ENCODE peak calls at places on chromosomes 13 and 19, in nine cellular contexts. One of them, this sample, is unnamed.

GRCh38 chr13:81929988-81930387 is 1589.1 kb upstream of the SPRY2 start:
- DNase-seq in NCI-H82: peak
- DNase-seq in mesothelial cell of epicardium: no peak
- DNase-seq in tibial artery: no peak
- DNase-seq in colonic mucosa: no peak
- DNase-seq in Caki2: peak
- DNase-seq in M059J: peak
- DNase-seq in AG20443: no peak
- DNase-seq in NT2/D1: peak
- DNase-seq in this sample: no peak

GRCh38 chr19:39890755-39891551 is 43.5 kb downstream of the FCGBP start:
- DNase-seq in M059J: no peak
- DNase-seq in mesothelial cell of epicardium: no peak
- DNase-seq in NCI-H82: no peak
- DNase-seq in Caki2: no peak
- DNase-seq in NT2/D1: no peak
- DNase-seq in colonic mucosa: no peak
- DNase-seq in tibial artery: no peak
- DNase-seq in AG20443: no peak
- DNase-seq in this sample: no peak

GRCh38 chr13:95723428-95723827 is 46.5 kb downstream of the DNAJC3 start:
- DNase-seq in tibial artery: no peak
- DNase-seq in NCI-H82: no peak
- DNase-seq in mesothelial cell of epicardium: no peak
- DNase-seq in colonic mucosa: no peak
- DNase-seq in NT2/D1: no peak
- DNase-seq in AG20443: no peak
- DNase-seq in M059J: peak
- DNase-seq in Caki2: no peak
- DNase-seq in this sample: no peak

GRCh38 chr19:44866672-44867071 is 20.6 kb downstream of the NECTIN2 start:
- DNase-seq in tibial artery: no peak
- DNase-seq in colonic mucosa: peak
- DNase-seq in M059J: no peak
- DNase-seq in Caki2: no peak
- DNase-seq in mesothelial cell of epicardium: no peak
- DNase-seq in AG20443: no peak
- DNase-seq in NCI-H82: no peak
- DNase-seq in NT2/D1: no peak
- DNase-seq in this sample: no peak

GRCh38 chr19:48490980-48491792 is 20.4 kb downstream of the LMTK3 start:
- DNase-seq in AG20443: peak
- DNase-seq in Caki2: no peak
- DNase-seq in mesothelial cell of epicardium: no peak
- DNase-seq in M059J: no peak
- DNase-seq in NT2/D1: no peak
- DNase-seq in colonic mucosa: peak
- DNase-seq in NCI-H82: peak
- DNase-seq in tibial artery: no peak
- DNase-seq in this sample: no peak

GRCh38 chr19:39178296-39179006 is 18.3 kb upstream of the NCCRP1 start:
- DNase-seq in AG20443: no peak
- DNase-seq in NCI-H82: no peak
- DNase-seq in tibial artery: no peak
- DNase-seq in colonic mucosa: no peak
- DNase-seq in M059J: no peak
- DNase-seq in mesothelial cell of epicardium: no peak
- DNase-seq in NT2/D1: no peak
- DNase-seq in Caki2: no peak
- DNase-seq in this sample: no peak

GRCh38 chr13:76289558-76289957 is 596.6 kb downstream of the KCTD12 start:
- DNase-seq in AG20443: no peak
- DNase-seq in Caki2: no peak
- DNase-seq in NCI-H82: peak
- DNase-seq in tibial artery: no peak
- DNase-seq in mesothelial cell of epicardium: no peak
- DNase-seq in M059J: no peak
- DNase-seq in colonic mucosa: no peak
- DNase-seq in NT2/D1: no peak
- DNase-seq in this sample: no peak

GRCh38 chr13:97743946-97744345 is 209.5 kb upstream of the IPO5 start:
- DNase-seq in M059J: no peak
- DNase-seq in Caki2: no peak
- DNase-seq in colonic mucosa: no peak
- DNase-seq in tibial artery: no peak
- DNase-seq in NT2/D1: no peak
- DNase-seq in AG20443: no peak
- DNase-seq in NCI-H82: no peak
- DNase-seq in mesothelial cell of epicardium: no peak
- DNase-seq in this sample: no peak

GRCh38 chr13:51270606-51271005 is 48.4 kb downstream of the FAM124A start:
- DNase-seq in M059J: no peak
- DNase-seq in AG20443: no peak
- DNase-seq in NCI-H82: no peak
- DNase-seq in Caki2: no peak
- DNase-seq in colonic mucosa: no peak
- DNase-seq in mesothelial cell of epicardium: no peak
- DNase-seq in NT2/D1: no peak
- DNase-seq in tibial artery: no peak
- DNase-seq in this sample: no peak

GRCh38 chr13:76025392-76025791 is 389.3 kb downstream of the LMO7 start:
- DNase-seq in AG20443: no peak
- DNase-seq in colonic mucosa: no peak
- DNase-seq in tibial artery: no peak
- DNase-seq in NT2/D1: no peak
- DNase-seq in mesothelial cell of epicardium: no peak
- DNase-seq in NCI-H82: no peak
- DNase-seq in Caki2: no peak
- DNase-seq in M059J: no peak
- DNase-seq in this sample: no peak

GRCh38 chr19:2477732-2478191 is 1.8 kb downstream of the GADD45B start:
- DNase-seq in colonic mucosa: peak
- DNase-seq in NCI-H82: no peak
- DNase-seq in mesothelial cell of epicardium: no peak
- DNase-seq in tibial artery: peak
- DNase-seq in Caki2: no peak
- DNase-seq in M059J: peak
- DNase-seq in AG20443: no peak
- DNase-seq in NT2/D1: no peak
- DNase-seq in this sample: no peak

GRCh38 chr13:19618925-19619324 is 14.5 kb upstream of the MPHOSPH8 start:
- DNase-seq in AG20443: peak
- DNase-seq in colonic mucosa: peak
- DNase-seq in NT2/D1: no peak
- DNase-seq in tibial artery: no peak
- DNase-seq in mesothelial cell of epicardium: no peak
- DNase-seq in NCI-H82: peak
- DNase-seq in M059J: peak
- DNase-seq in Caki2: no peak
- DNase-seq in this sample: no peak

GRCh38 chr13:92463134-92463533 is 763.5 kb upstream of the GPC6 start:
- DNase-seq in Caki2: no peak
- DNase-seq in NT2/D1: no peak
- DNase-seq in mesothelial cell of epicardium: no peak
- DNase-seq in NCI-H82: peak
- DNase-seq in tibial artery: no peak
- DNase-seq in AG20443: no peak
- DNase-seq in colonic mucosa: peak
- DNase-seq in M059J: no peak
- DNase-seq in this sample: no peak

GRCh38 chr19:45103625-45104319 is 10.8 kb downstream of the PPP1R37 start:
- DNase-seq in mesothelial cell of epicardium: no peak
- DNase-seq in AG20443: no peak
- DNase-seq in tibial artery: no peak
- DNase-seq in M059J: no peak
- DNase-seq in NT2/D1: no peak
- DNase-seq in colonic mucosa: no peak
- DNase-seq in Caki2: peak
- DNase-seq in NCI-H82: peak
- DNase-seq in this sample: no peak

GRCh38 chr19:32581704-32582164 is 744 bp downstream of the PDCD5 start:
- DNase-seq in NT2/D1: no peak
- DNase-seq in AG20443: peak
- DNase-seq in colonic mucosa: peak
- DNase-seq in mesothelial cell of epicardium: no peak
- DNase-seq in Caki2: no peak
- DNase-seq in tibial artery: no peak
- DNase-seq in M059J: peak
- DNase-seq in NCI-H82: peak
- DNase-seq in this sample: no peak

GRCh38 chr13:44311011-44311481 is 62.6 kb upstream of the SERP2 start:
- DNase-seq in mesothelial cell of epicardium: no peak
- DNase-seq in colonic mucosa: no peak
- DNase-seq in M059J: peak
- DNase-seq in NT2/D1: no peak
- DNase-seq in tibial artery: no peak
- DNase-seq in Caki2: no peak
- DNase-seq in NCI-H82: no peak
- DNase-seq in AG20443: no peak
- DNase-seq in this sample: peak

GRCh38 chr19:6767357-6768235 is at the start of gene SH2D3A:
- DNase-seq in colonic mucosa: peak
- DNase-seq in Caki2: peak
- DNase-seq in AG20443: peak
- DNase-seq in M059J: no peak
- DNase-seq in mesothelial cell of epicardium: peak
- DNase-seq in NCI-H82: peak
- DNase-seq in NT2/D1: peak
- DNase-seq in tibial artery: no peak
- DNase-seq in this sample: no peak

GRCh38 chr13:40251343-40252032 is 415.0 kb downstream of the FOXO1 start:
- DNase-seq in M059J: peak
- DNase-seq in tibial artery: no peak
- DNase-seq in AG20443: no peak
- DNase-seq in mesothelial cell of epicardium: no peak
- DNase-seq in Caki2: no peak
- DNase-seq in NCI-H82: no peak
- DNase-seq in colonic mucosa: no peak
- DNase-seq in NT2/D1: no peak
- DNase-seq in this sample: no peak

GRCh38 chr13:26678796-26679195 is 81.8 kb downstream of the GPR12 start:
- DNase-seq in tibial artery: no peak
- DNase-seq in NT2/D1: no peak
- DNase-seq in mesothelial cell of epicardium: no peak
- DNase-seq in NCI-H82: no peak
- DNase-seq in colonic mucosa: no peak
- DNase-seq in M059J: no peak
- DNase-seq in Caki2: no peak
- DNase-seq in AG20443: no peak
- DNase-seq in this sample: no peak

GRCh38 chr13:113756441-113757097 is 2.5 kb upstream of the TMEM255B start:
- DNase-seq in Caki2: no peak
- DNase-seq in colonic mucosa: no peak
- DNase-seq in NT2/D1: no peak
- DNase-seq in NCI-H82: no peak
- DNase-seq in M059J: no peak
- DNase-seq in mesothelial cell of epicardium: no peak
- DNase-seq in AG20443: no peak
- DNase-seq in tibial artery: no peak
- DNase-seq in this sample: no peak

GRCh38 chr19:29483944-29484581 is 41.7 kb upstream of the VSTM2B start:
- DNase-seq in NT2/D1: no peak
- DNase-seq in AG20443: peak
- DNase-seq in mesothelial cell of epicardium: no peak
- DNase-seq in NCI-H82: no peak
- DNase-seq in colonic mucosa: no peak
- DNase-seq in M059J: no peak
- DNase-seq in tibial artery: no peak
- DNase-seq in Caki2: no peak
- DNase-seq in this sample: peak

GRCh38 chr19:41745761-41746160 is 9.6 kb upstream of the CEACAM6 start:
- DNase-seq in tibial artery: no peak
- DNase-seq in NT2/D1: no peak
- DNase-seq in colonic mucosa: no peak
- DNase-seq in mesothelial cell of epicardium: no peak
- DNase-seq in NCI-H82: no peak
- DNase-seq in M059J: no peak
- DNase-seq in Caki2: no peak
- DNase-seq in AG20443: no peak
- DNase-seq in this sample: no peak

GRCh38 chr13:104414771-104415170 is 1348.6 kb upstream of the SLC10A2 start:
- DNase-seq in NCI-H82: no peak
- DNase-seq in mesothelial cell of epicardium: no peak
- DNase-seq in tibial artery: no peak
- DNase-seq in NT2/D1: no peak
- DNase-seq in Caki2: no peak
- DNase-seq in colonic mucosa: no peak
- DNase-seq in AG20443: no peak
- DNase-seq in M059J: peak
- DNase-seq in this sample: no peak

GRCh38 chr13:43573787-43574562 is 212.8 kb downstream of the ENOX1 start:
- DNase-seq in NT2/D1: no peak
- DNase-seq in colonic mucosa: no peak
- DNase-seq in tibial artery: no peak
- DNase-seq in NCI-H82: no peak
- DNase-seq in mesothelial cell of epicardium: no peak
- DNase-seq in Caki2: no peak
- DNase-seq in M059J: peak
- DNase-seq in AG20443: no peak
- DNase-seq in this sample: no peak

GRCh38 chr19:5889288-5889971 is 14.2 kb downstream of the NDUFA11 start:
- DNase-seq in tibial artery: no peak
- DNase-seq in Caki2: no peak
- DNase-seq in M059J: no peak
- DNase-seq in mesothelial cell of epicardium: no peak
- DNase-seq in colonic mucosa: no peak
- DNase-seq in AG20443: peak
- DNase-seq in NCI-H82: no peak
- DNase-seq in NT2/D1: no peak
- DNase-seq in this sample: no peak

GRCh38 chr13:51921790-51922740 is 60.3 kb downstream of the CCDC70 start:
- DNase-seq in M059J: peak
- DNase-seq in colonic mucosa: no peak
- DNase-seq in NT2/D1: no peak
- DNase-seq in AG20443: no peak
- DNase-seq in NCI-H82: no peak
- DNase-seq in tibial artery: no peak
- DNase-seq in mesothelial cell of epicardium: no peak
- DNase-seq in Caki2: peak
- DNase-seq in this sample: peak

GRCh38 chr19:8702350-8702749 is 3.8 kb upstream of the ACTL9 start:
- DNase-seq in tibial artery: no peak
- DNase-seq in NCI-H82: no peak
- DNase-seq in NT2/D1: no peak
- DNase-seq in M059J: no peak
- DNase-seq in mesothelial cell of epicardium: no peak
- DNase-seq in colonic mucosa: no peak
- DNase-seq in AG20443: no peak
- DNase-seq in Caki2: no peak
- DNase-seq in this sample: no peak

GRCh38 chr19:39727070-39727800 is 10.6 kb downstream of the CLC start:
- DNase-seq in tibial artery: no peak
- DNase-seq in AG20443: no peak
- DNase-seq in colonic mucosa: no peak
- DNase-seq in M059J: no peak
- DNase-seq in NT2/D1: no peak
- DNase-seq in Caki2: no peak
- DNase-seq in mesothelial cell of epicardium: no peak
- DNase-seq in NCI-H82: no peak
- DNase-seq in this sample: no peak

GRCh38 chr19:55149078-55150003 is at the start of gene TNNT1:
- DNase-seq in NCI-H82: peak
- DNase-seq in tibial artery: no peak
- DNase-seq in mesothelial cell of epicardium: no peak
- DNase-seq in M059J: no peak
- DNase-seq in colonic mucosa: no peak
- DNase-seq in NT2/D1: no peak
- DNase-seq in AG20443: no peak
- DNase-seq in Caki2: no peak
- DNase-seq in this sample: no peak

GRCh38 chr13:23674795-23675640 is 104.8 kb downstream of the TNFRSF19 start:
- DNase-seq in Caki2: no peak
- DNase-seq in tibial artery: no peak
- DNase-seq in NT2/D1: no peak
- DNase-seq in AG20443: no peak
- DNase-seq in colonic mucosa: no peak
- DNase-seq in NCI-H82: no peak
- DNase-seq in M059J: peak
- DNase-seq in mesothelial cell of epicardium: no peak
- DNase-seq in this sample: no peak

GRCh38 chr13:66501187-66501586 is 728.9 kb downstream of the PCDH9 start:
- DNase-seq in AG20443: no peak
- DNase-seq in NT2/D1: no peak
- DNase-seq in M059J: no peak
- DNase-seq in mesothelial cell of epicardium: no peak
- DNase-seq in tibial artery: no peak
- DNase-seq in Caki2: no peak
- DNase-seq in NCI-H82: no peak
- DNase-seq in colonic mucosa: no peak
- DNase-seq in this sample: no peak

This sample was measured in coronary artery.